ENCODE peak calls at places on chromosome 5, in six cellular contexts. N is CD8-positive, alpha-beta T cell; O is breast epithelium; Y is HCT116; P is RWPE1; X is brain microvascular endothelial cell. Q is an unnamed sample.

GRCh38 chr5:96823900-96824351 is 16.2 kb upstream of the ERAP1 start:
- DNase-seq in N (no peak), O (peak), Y (no peak), P (peak), X (peak), Q (no peak)

GRCh38 chr5:91219141-91219802 is 163.8 kb downstream of the ARRDC3 start:
- DNase-seq in N (no peak), O (peak), Y (no peak), P (peak), X (peak), Q (peak)

GRCh38 chr5:147763791-147764525 is 18.6 kb downstream of the JAKMIP2 start:
- DNase-seq in N (no peak), O (no peak), Y (no peak), P (no peak), X (peak), Q (no peak)

GRCh38 chr5:112121268-112121667 is 297.8 kb downstream of the EPB41L4A start:
- DNase-seq in N (no peak), O (no peak), Y (no peak), P (no peak), X (no peak), Q (no peak)

GRCh38 chr5:145294321-145294720 is 540.8 kb downstream of the PRELID2 start:
- DNase-seq in N (no peak), O (no peak), Y (no peak), P (no peak), X (no peak), Q (no peak)

GRCh38 chr5:149497357-149497756 is 53.9 kb downstream of the CSNK1A1 start:
- DNase-seq in N (no peak), O (no peak), Y (no peak), P (no peak), X (peak), Q (no peak)

GRCh38 chr5:89988998-89989690 is 420.4 kb downstream of the CETN3 start:
- DNase-seq in N (no peak), O (no peak), Y (no peak), P (no peak), X (peak), Q (no peak)

GRCh38 chr5:86675311-86675710 is 57.6 kb downstream of the COX7C start:
- DNase-seq in N (no peak), O (no peak), Y (no peak), P (no peak), X (no peak), Q (no peak)

GRCh38 chr5:134503088-134503936 is 22.2 kb upstream of the JADE2 start:
- DNase-seq in N (peak), O (peak), Y (peak), P (peak), X (peak), Q (no peak)

GRCh38 chr5:111781200-111781599 is 24.2 kb upstream of the NREP start:
- DNase-seq in N (no peak), O (peak), Y (no peak), P (no peak), X (peak), Q (no peak)

GRCh38 chr5:38755171-38755570 is 90.6 kb upstream of the OSMR start:
- DNase-seq in N (no peak), O (no peak), Y (no peak), P (no peak), X (peak), Q (no peak)

GRCh38 chr5:95446560-95447221 is 55.5 kb downstream of the FAM81B start:
- DNase-seq in N (no peak), O (no peak), Y (no peak), P (peak), X (no peak), Q (no peak)

GRCh38 chr5:10635257-10635860 is 71.5 kb downstream of the ANKRD33B start:
- DNase-seq in N (peak), O (no peak), Y (peak), P (peak), X (peak), Q (no peak)

GRCh38 chr5:143086851-143087637 is 316.4 kb downstream of the NR3C1 start:
- DNase-seq in N (no peak), O (peak), Y (no peak), P (peak), X (peak), Q (no peak)

GRCh38 chr5:142608094-142608493 is 77.8 kb downstream of the FGF1 start:
- DNase-seq in N (no peak), O (no peak), Y (no peak), P (no peak), X (no peak), Q (no peak)

GRCh38 chr5:67160985-67161384 is 35.6 kb downstream of the CD180 start:
- DNase-seq in N (peak), O (peak), Y (no peak), P (peak), X (peak), Q (no peak)

GRCh38 chr5:104049752-104050151 is 487.2 kb upstream of the NUDT12 start:
- DNase-seq in N (no peak), O (no peak), Y (no peak), P (no peak), X (no peak), Q (no peak)

GRCh38 chr5:84086517-84086916 is 298.2 kb downstream of the EDIL3 start:
- DNase-seq in N (no peak), O (no peak), Y (no peak), P (no peak), X (no peak), Q (no peak)

GRCh38 chr5:159616967-159617366 is 286.7 kb upstream of the IL12B start:
- DNase-seq in N (no peak), O (no peak), Y (no peak), P (peak), X (peak), Q (no peak)

GRCh38 chr5:33536802-33537201 is 96.0 kb downstream of the TARS1 start:
- DNase-seq in N (no peak), O (no peak), Y (no peak), P (no peak), X (no peak), Q (no peak)

GRCh38 chr5:93421987-93422391 is 159.0 kb downstream of the NR2F1-AS1 start:
- DNase-seq in N (no peak), O (no peak), Y (no peak), P (no peak), X (no peak), Q (no peak)

GRCh38 chr5:118882666-118883065 is 105.7 kb downstream of the DTWD2 start:
- DNase-seq in N (no peak), O (no peak), Y (no peak), P (no peak), X (no peak), Q (no peak)

GRCh38 chr5:180082633-180083420 is 11.3 kb upstream of the RNF130 start:
- DNase-seq in N (no peak), O (no peak), Y (no peak), P (no peak), X (no peak), Q (no peak)

GRCh38 chr5:111741270-111741669 is 15.7 kb downstream of the NREP start:
- DNase-seq in N (no peak), O (no peak), Y (no peak), P (no peak), X (no peak), Q (no peak)

GRCh38 chr5:14410068-14410941 is 171.3 kb upstream of the OTULINL start:
- DNase-seq in N (no peak), O (no peak), Y (no peak), P (no peak), X (no peak), Q (no peak)

GRCh38 chr5:171420429-171421231 is 1.2 kb downstream of the FGF18 start:
- DNase-seq in N (no peak), O (peak), Y (no peak), P (no peak), X (peak), Q (peak)

GRCh38 chr5:1010181-1010510 is 1.5 kb downstream of the NKD2 start:
- DNase-seq in N (no peak), O (no peak), Y (no peak), P (no peak), X (no peak), Q (peak)

GRCh38 chr5:17185776-17186175 is 31.7 kb upstream of the BASP1 start:
- DNase-seq in N (no peak), O (peak), Y (no peak), P (no peak), X (peak), Q (no peak)

GRCh38 chr5:163794993-163795392 is 289.6 kb downstream of the MAT2B start:
- DNase-seq in N (no peak), O (no peak), Y (no peak), P (no peak), X (no peak), Q (no peak)

GRCh38 chr5:172981931-172982330 is 1.6 kb upstream of the ATP6V0E1 start:
- DNase-seq in N (no peak), O (no peak), Y (no peak), P (no peak), X (no peak), Q (no peak)

GRCh38 chr5:16784088-16784487 is 152.0 kb downstream of the MYO10 start:
- DNase-seq in N (no peak), O (no peak), Y (no peak), P (no peak), X (peak), Q (no peak)

GRCh38 chr5:113271015-113271414 is 163.8 kb downstream of the TSSK1B start:
- DNase-seq in N (no peak), O (no peak), Y (no peak), P (no peak), X (peak), Q (no peak)

GRCh38 chr5:112186401-112186990 is 232.6 kb downstream of the EPB41L4A start:
- DNase-seq in N (no peak), O (no peak), Y (peak), P (peak), X (peak), Q (no peak)

GRCh38 chr5:168047043-168047668 is 244.3 kb upstream of the WWC1 start:
- DNase-seq in N (no peak), O (peak), Y (peak), P (peak), X (peak), Q (no peak)
- TF ChIP-seq CTCF in N (no peak), O (no peak), Y (peak), P (peak), X (peak), Q (no peak)

GRCh38 chr5:151063136-151063544 is 17.7 kb downstream of the TNIP1 start:
- DNase-seq in N (no peak), O (no peak), Y (no peak), P (peak), X (peak), Q (no peak)
- TF ChIP-seq CTCF in N (no peak), O (no peak), Y (no peak), P (no peak), X (no peak), Q (no peak)

DNA sequence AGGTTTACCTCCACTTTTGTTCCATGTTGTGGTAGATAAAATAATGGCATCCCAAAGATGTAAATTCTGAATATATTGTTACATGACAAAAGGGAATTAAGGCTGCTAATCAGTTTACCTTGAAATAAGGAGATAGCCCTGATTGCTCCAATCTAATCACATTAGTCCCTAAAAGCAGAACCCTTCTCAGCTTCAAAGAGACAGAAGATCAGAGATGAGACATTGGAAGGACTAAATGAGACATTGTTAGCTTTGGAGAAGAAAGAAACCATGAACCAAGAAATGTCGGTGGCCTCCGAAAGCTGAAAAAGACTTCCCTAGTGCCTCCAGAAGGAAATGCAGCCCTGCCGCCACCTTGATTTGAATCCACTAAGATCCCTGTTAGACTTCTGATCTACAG is 82.8 kb upstream of the PARP8 start:
- DNase-seq in N (no peak), O (no peak), Y (no peak), P (no peak), X (no peak), Q (no peak)
- TF ChIP-seq CTCF in N (no peak), O (no peak), Y (no peak), P (no peak), X (no peak), Q (no peak)

DNA sequence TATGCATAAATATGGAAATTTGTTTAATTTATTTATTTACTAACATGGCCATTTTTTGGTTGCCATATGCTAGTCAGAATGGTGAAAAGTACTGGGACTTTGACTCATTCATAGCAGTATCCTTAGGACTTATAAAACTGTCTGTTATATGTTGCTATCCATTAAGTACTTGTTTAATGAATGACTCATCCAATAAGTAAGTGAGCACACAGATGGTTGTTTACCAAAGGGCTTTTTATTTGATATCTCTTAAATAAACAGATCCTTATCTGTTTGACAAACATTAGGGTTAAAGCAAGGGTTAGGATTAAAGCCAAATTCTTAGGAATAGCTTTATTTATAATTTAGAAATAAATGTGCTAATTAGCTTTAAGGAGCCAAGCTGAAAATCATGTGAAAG is 183.4 kb downstream of the FBXO4 start:
- DNase-seq in N (no peak), O (no peak), Y (no peak), P (peak), X (no peak), Q (no peak)
- TF ChIP-seq CTCF in N (no peak), O (no peak), Y (no peak), P (no peak), X (no peak), Q (no peak)

DNA sequence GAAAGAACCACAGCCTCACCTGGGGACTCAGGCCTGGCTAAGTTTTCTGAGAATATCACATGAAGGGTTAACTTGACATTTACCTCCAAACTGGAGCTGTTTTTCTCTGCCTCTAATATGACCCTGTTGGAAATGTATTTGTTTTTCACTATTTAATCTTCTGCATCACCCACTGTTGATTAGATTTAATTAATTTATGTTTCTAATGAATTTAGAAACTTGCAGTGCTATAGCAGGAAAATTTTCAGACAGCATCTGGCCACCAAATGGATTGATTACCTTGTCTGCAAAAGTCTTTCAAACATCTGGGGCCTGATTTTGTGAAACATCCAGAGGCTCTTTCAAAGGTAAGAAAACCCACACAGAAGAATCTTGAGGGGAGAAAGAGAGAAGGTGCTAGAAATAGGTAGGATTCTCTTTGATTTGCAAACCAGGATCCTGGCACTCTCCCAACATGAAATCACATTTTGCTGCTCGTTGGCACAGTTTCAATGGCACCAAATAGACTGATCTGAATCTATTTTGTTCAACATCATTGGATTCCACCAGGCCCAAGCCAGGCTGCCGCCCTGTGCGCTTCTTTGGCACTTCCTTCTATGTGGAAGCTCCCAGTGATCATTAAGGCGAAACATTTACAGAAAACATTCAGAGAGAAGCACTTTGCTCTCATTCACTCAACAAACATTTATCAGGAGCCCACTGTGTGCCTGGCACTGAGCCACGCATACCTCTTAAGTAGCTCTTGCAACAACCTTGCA is 157.3 kb downstream of the PPP2R2B start:
- DNase-seq in N (no peak), O (no peak), Y (no peak), P (no peak), X (no peak), Q (no peak)
- TF ChIP-seq CTCF in N (no peak), O (no peak), Y (no peak), P (no peak), X (no peak), Q (no peak)

GRCh38 chr5:126536874-126537273 is 58.1 kb downstream of the ALDH7A1 start:
- DNase-seq in N (no peak), O (no peak), Y (no peak), P (no peak), X (no peak), Q (no peak)
- TF ChIP-seq CTCF in N (no peak), O (no peak), Y (no peak), P (no peak), X (peak), Q (no peak)

DNA sequence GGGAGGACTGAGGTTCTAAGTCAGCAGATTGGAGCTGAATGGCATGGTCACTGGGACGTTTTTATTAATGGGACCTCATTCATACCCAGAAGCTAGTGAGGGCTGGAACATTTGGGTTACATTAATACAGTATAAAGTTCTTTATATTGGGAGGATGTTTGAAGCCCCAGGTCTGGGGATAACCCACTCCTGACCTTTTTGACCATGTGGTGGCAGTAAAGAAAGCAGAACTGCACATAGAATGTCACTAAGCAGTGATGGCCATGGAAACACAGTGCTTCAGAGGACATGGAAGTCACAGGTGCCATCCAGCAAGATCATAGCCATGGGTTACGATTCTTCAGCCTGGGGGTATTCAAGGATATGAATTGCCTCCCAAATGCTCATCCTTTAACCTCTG is 176.0 kb downstream of the ATP10B start:
- DNase-seq in N (no peak), O (no peak), Y (no peak), P (no peak), X (no peak), Q (no peak)
- TF ChIP-seq CTCF in N (no peak), O (no peak), Y (no peak), P (no peak), X (no peak), Q (no peak)

GRCh38 chr5:44605926-44606325 is 202.8 kb upstream of the MRPS30 start:
- DNase-seq in N (no peak), O (no peak), Y (no peak), P (no peak), X (no peak), Q (no peak)

GRCh38 chr5:44603496-44604272 is 205.1 kb upstream of the MRPS30 start:
- DNase-seq in N (no peak), O (no peak), Y (peak), P (no peak), X (no peak), Q (no peak)
- TF ChIP-seq CTCF in N (no peak), O (no peak), Y (no peak), P (no peak), X (no peak), Q (no peak)

GRCh38 chr5:139105621-139106071 is 92.5 kb downstream of the SIL1 start:
- DNase-seq in N (no peak), O (no peak), Y (no peak), P (no peak), X (no peak), Q (no peak)

GRCh38 chr5:139108056-139108811 is 89.9 kb downstream of the SIL1 start:
- DNase-seq in N (no peak), O (peak), Y (no peak), P (no peak), X (peak), Q (no peak)

GRCh38 chr5:139100825-139101224 is 97.3 kb downstream of the SIL1 start:
- DNase-seq in N (no peak), O (no peak), Y (peak), P (peak), X (peak), Q (no peak)

GRCh38 chr5:139104577-139105271 is 93.4 kb downstream of the SIL1 start:
- DNase-seq in N (no peak), O (peak), Y (no peak), P (no peak), X (peak), Q (peak)

GRCh38 chr5:139103762-139104161 is 94.4 kb downstream of the SIL1 start:
- DNase-seq in N (no peak), O (no peak), Y (no peak), P (no peak), X (no peak), Q (no peak)
- TF ChIP-seq CTCF in N (no peak), O (no peak), Y (no peak), P (no peak), X (no peak), Q (no peak)

Q was measured in omental fat pad.